ENCODE peak calls at places on chromosome 22, in nine cellular contexts. One of them, this sample, is unnamed.

GRCh38 chr22:37566903-37567798 is 6.9 kb downstream of the CDC42EP1 start:
- DNase-seq in NCI-H2029: peak
- DNase-seq in fibroblast of the aortic adventitia: peak
- DNase-seq in fibroblast of mammary gland: peak
- DNase-seq in amniotic epithelial cell: no peak
- DNase-seq in endothelial cell: peak
- DNase-seq in fibroblast of lung: peak
- DNase-seq in sigmoid colon: peak
- DNase-seq in NAMALWA: peak
- DNase-seq in this sample: no peak

GRCh38 chr22:40042312-40042711 is 47.6 kb downstream of the FAM83F start:
- DNase-seq in fibroblast of mammary gland: no peak
- DNase-seq in fibroblast of the aortic adventitia: no peak
- DNase-seq in NCI-H2029: no peak
- DNase-seq in sigmoid colon: no peak
- DNase-seq in fibroblast of lung: no peak
- DNase-seq in NAMALWA: no peak
- DNase-seq in amniotic epithelial cell: no peak
- DNase-seq in endothelial cell: no peak
- DNase-seq in this sample: no peak

GRCh38 chr22:26362471-26362870 is 66.6 kb upstream of the ASPHD2 start:
- DNase-seq in sigmoid colon: no peak
- DNase-seq in NAMALWA: no peak
- DNase-seq in fibroblast of mammary gland: peak
- DNase-seq in fibroblast of lung: peak
- DNase-seq in NCI-H2029: no peak
- DNase-seq in amniotic epithelial cell: peak
- DNase-seq in endothelial cell: no peak
- DNase-seq in fibroblast of the aortic adventitia: peak
- DNase-seq in this sample: no peak

GRCh38 chr22:43409046-43409445 is 2.8 kb upstream of the MPPED1 start:
- DNase-seq in amniotic epithelial cell: no peak
- DNase-seq in endothelial cell: no peak
- DNase-seq in NCI-H2029: no peak
- DNase-seq in sigmoid colon: no peak
- DNase-seq in NAMALWA: no peak
- DNase-seq in fibroblast of mammary gland: no peak
- DNase-seq in fibroblast of the aortic adventitia: no peak
- DNase-seq in fibroblast of lung: no peak
- DNase-seq in this sample: no peak

GRCh38 chr22:28112548-28113043 is 193.5 kb upstream of the PITPNB start:
- DNase-seq in fibroblast of lung: peak
- DNase-seq in endothelial cell: peak
- DNase-seq in NCI-H2029: no peak
- DNase-seq in fibroblast of mammary gland: peak
- DNase-seq in fibroblast of the aortic adventitia: peak
- DNase-seq in sigmoid colon: peak
- DNase-seq in NAMALWA: peak
- DNase-seq in amniotic epithelial cell: peak
- DNase-seq in this sample: no peak

GRCh38 chr22:47678667-47679287 is 916.3 kb downstream of the TBC1D22A start:
- DNase-seq in amniotic epithelial cell: no peak
- DNase-seq in NCI-H2029: no peak
- DNase-seq in fibroblast of mammary gland: no peak
- DNase-seq in fibroblast of the aortic adventitia: no peak
- DNase-seq in fibroblast of lung: no peak
- DNase-seq in endothelial cell: no peak
- DNase-seq in sigmoid colon: no peak
- DNase-seq in NAMALWA: no peak
- DNase-seq in this sample: no peak

GRCh38 chr22:17159504-17159951 is 451 bp upstream of the HDHD5 start:
- DNase-seq in amniotic epithelial cell: peak
- DNase-seq in fibroblast of the aortic adventitia: peak
- DNase-seq in NCI-H2029: peak
- DNase-seq in sigmoid colon: peak
- DNase-seq in fibroblast of lung: peak
- DNase-seq in endothelial cell: no peak
- DNase-seq in fibroblast of mammary gland: peak
- DNase-seq in NAMALWA: no peak
- DNase-seq in this sample: no peak

GRCh38 chr22:32312748-32313147 is 44.9 kb upstream of the RFPL3 start:
- DNase-seq in endothelial cell: no peak
- DNase-seq in fibroblast of mammary gland: no peak
- DNase-seq in NCI-H2029: no peak
- DNase-seq in amniotic epithelial cell: no peak
- DNase-seq in NAMALWA: no peak
- DNase-seq in fibroblast of the aortic adventitia: no peak
- DNase-seq in fibroblast of lung: no peak
- DNase-seq in sigmoid colon: no peak
- DNase-seq in this sample: no peak

GRCh38 chr22:19759994-19760651 is 455 bp upstream of the TBX1 start:
- DNase-seq in endothelial cell: no peak
- DNase-seq in amniotic epithelial cell: no peak
- DNase-seq in NCI-H2029: no peak
- DNase-seq in NAMALWA: no peak
- DNase-seq in fibroblast of mammary gland: no peak
- DNase-seq in sigmoid colon: no peak
- DNase-seq in fibroblast of the aortic adventitia: no peak
- DNase-seq in fibroblast of lung: no peak
- DNase-seq in this sample: no peak

GRCh38 chr22:49621601-49622210 is 206.0 kb downstream of the BRD1 start:
- DNase-seq in amniotic epithelial cell: no peak
- DNase-seq in fibroblast of mammary gland: no peak
- DNase-seq in fibroblast of lung: no peak
- DNase-seq in NAMALWA: no peak
- DNase-seq in endothelial cell: no peak
- DNase-seq in sigmoid colon: peak
- DNase-seq in NCI-H2029: no peak
- DNase-seq in fibroblast of the aortic adventitia: no peak
- DNase-seq in this sample: no peak

GRCh38 chr22:41762980-41763779 is 37.3 kb upstream of the CCDC134 start:
- DNase-seq in fibroblast of the aortic adventitia: no peak
- DNase-seq in NAMALWA: peak
- DNase-seq in amniotic epithelial cell: peak
- DNase-seq in fibroblast of lung: no peak
- DNase-seq in NCI-H2029: no peak
- DNase-seq in sigmoid colon: no peak
- DNase-seq in endothelial cell: peak
- DNase-seq in fibroblast of mammary gland: no peak
- DNase-seq in this sample: no peak

GRCh38 chr22:50074551-50075042 is 10.6 kb downstream of the MLC1 start:
- DNase-seq in NAMALWA: no peak
- DNase-seq in fibroblast of the aortic adventitia: no peak
- DNase-seq in NCI-H2029: peak
- DNase-seq in sigmoid colon: no peak
- DNase-seq in fibroblast of mammary gland: no peak
- DNase-seq in endothelial cell: no peak
- DNase-seq in amniotic epithelial cell: peak
- DNase-seq in fibroblast of lung: no peak
- DNase-seq in this sample: no peak

This sample was measured in mesenteric fat pad.